ENCODE peak calls at places on chromosomes 3 and 15, in five cellular contexts. L is K562, Y is GM12878, H is A549, M is HepG2. G is an unnamed sample.

GRCh38 chr3:155870945-155871745 is 695 bp downstream of the GMPS start:
- DNase-seq in H (peak; percentile 43), Y (no peak), L (peak; percentile 61), M (no peak), G (no peak)

GRCh38 chr3:169150874-169151273 is 512.6 kb downstream of the MECOM start:
- DNase-seq in M (no peak), L (no peak), H (no peak), Y (no peak), G (peak; percentile 3)

GRCh38 chr3:16884084-16884747 is 539 bp upstream of the PLCL2 start:
- DNase-seq in L (peak; percentile 70), H (peak; percentile 69), Y (no peak), M (no peak), G (peak; percentile 6)

GRCh38 chr3:178112134-178112533 is 424.1 kb upstream of the KCNMB2 start:
- DNase-seq in H (no peak), M (no peak), L (peak; percentile 11), Y (no peak), G (no peak)

GRCh38 chr3:41726891-41727290 is 235.0 kb downstream of the ULK4 start:
- DNase-seq in Y (no peak), M (no peak), L (no peak), H (no peak), G (no peak)

GRCh38 chr3:196486263-196486662 is 17.3 kb downstream of the RNF168 start:
- DNase-seq in Y (no peak), L (no peak), M (no peak), H (no peak), G (no peak)

GRCh38 chr15:77430652-77431051 is 10.0 kb downstream of the HMG20A start:
- DNase-seq in H (no peak), M (no peak), Y (no peak), L (no peak), G (no peak)

GRCh38 chr15:68640791-68641331 is 62.1 kb downstream of the CORO2B start:
- DNase-seq in Y (no peak), H (no peak), M (no peak), L (no peak), G (no peak)

GRCh38 chr3:169659858-169660614 is 3.5 kb downstream of the MECOM start:
- DNase-seq in M (no peak), Y (no peak), L (no peak), H (no peak), G (no peak)

GRCh38 chr3:14587733-14588360 is 47.7 kb upstream of the GRIP2 start:
- DNase-seq in L (no peak), M (peak; percentile 55), H (peak; percentile 75), Y (no peak), G (peak; percentile 58)

GRCh38 chr3:38117163-38117716 is 19.7 kb downstream of the ACAA1 start:
- DNase-seq in M (no peak), L (no peak), H (no peak), Y (no peak), G (no peak)

GRCh38 chr3:189914799-189915198 is 205.9 kb downstream of the P3H2 start:
- DNase-seq in M (no peak), Y (no peak), H (peak; percentile 88), L (no peak), G (peak; percentile 96)

GRCh38 chr15:100682468-100682867 is 80.1 kb downstream of the ASB7 start:
- DNase-seq in M (no peak), L (no peak), H (no peak), Y (no peak), G (no peak)

GRCh38 chr3:179146911-179147570 is 1.1 kb upstream of the PIK3CA start:
- DNase-seq in H (peak; percentile 65), Y (peak; percentile 42), M (peak; percentile 74), L (peak; percentile 65), G (peak; percentile 68)

GRCh38 chr3:165983284-165983683 is 146.1 kb upstream of the BCHE start:
- DNase-seq in Y (no peak), L (no peak), M (no peak), H (no peak), G (no peak)

GRCh38 chr3:104133004-104133403 is 1233.7 kb upstream of the ALCAM start:
- DNase-seq in Y (no peak), L (no peak), H (no peak), M (no peak), G (no peak)

GRCh38 chr3:124383846-124384483 is 346.3 kb upstream of the UMPS start:
- DNase-seq in Y (no peak), H (no peak), M (no peak), L (no peak), G (no peak)

GRCh38 chr15:72098076-72098475 is 19.9 kb downstream of the MYO9A start:
- DNase-seq in Y (no peak), H (no peak), M (no peak), L (no peak), G (no peak)

GRCh38 chr3:118501152-118501551 is 533.5 kb downstream of the IGSF11 start:
- DNase-seq in Y (no peak), H (peak; percentile 27), M (peak; percentile 28), L (no peak), G (no peak)

GRCh38 chr15:36917411-36918267 is 182.7 kb downstream of the MEIS2 start:
- DNase-seq in Y (no peak), L (no peak), H (no peak), M (no peak), G (no peak)

DNA sequence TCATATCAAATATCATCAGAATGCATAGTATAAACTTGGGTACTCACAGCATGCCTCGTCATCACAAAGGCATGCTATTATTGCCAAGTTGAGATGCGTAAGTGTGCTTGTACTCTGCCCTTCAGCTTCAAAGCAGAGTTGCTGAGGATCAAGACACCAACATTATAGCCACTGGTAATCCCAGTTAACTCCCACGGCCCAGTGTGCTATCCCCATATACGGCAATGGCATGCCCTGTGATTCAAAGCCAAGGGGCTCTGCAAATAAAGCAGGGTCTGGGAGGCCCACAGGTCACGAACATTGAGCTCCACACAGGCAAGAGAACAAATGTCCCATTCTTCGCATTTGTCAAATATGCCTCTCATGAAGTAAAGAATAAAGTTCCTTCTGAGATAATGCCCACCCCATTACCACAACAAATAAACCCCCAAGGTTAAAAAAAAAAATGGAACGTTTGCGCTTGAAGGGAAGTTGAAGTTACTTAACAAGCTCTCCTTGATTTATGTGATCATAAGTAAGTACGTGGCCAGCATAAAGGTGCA is 298.1 kb upstream of the NECTIN3 start:
- DNase-seq in L (no peak), Y (no peak), H (peak; percentile 81), M (peak; percentile 99), G (peak; percentile 98)
- H3K4me3 ChIP-seq in L (no peak overlapping the region), Y (no peak overlapping the region), H (no peak overlapping the region), M (peak overlapping the region; percentile 23), G (no peak overlapping the region)

DNA sequence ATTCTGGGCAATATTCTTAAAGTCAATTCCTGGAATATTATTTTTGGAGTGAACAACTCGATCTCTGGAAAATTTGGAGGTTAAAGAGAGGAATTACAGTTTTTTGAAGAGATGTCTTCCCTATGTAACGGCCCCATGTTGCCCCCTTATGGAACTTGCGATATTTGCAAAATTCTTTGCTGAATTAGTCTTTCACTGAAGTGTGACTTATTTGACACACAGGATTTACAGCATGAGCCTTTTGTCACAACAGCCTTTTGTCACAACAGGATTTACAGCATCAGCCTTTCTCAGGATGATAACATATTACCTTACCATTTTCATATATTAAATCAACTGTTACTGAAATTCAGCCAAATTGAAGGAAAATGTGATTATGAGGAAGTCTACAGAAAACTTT is 37.8 kb upstream of the SPTSSB start:
- DNase-seq in L (peak; percentile 14), Y (no peak), M (peak; percentile 55), H (peak; percentile 58), G (peak; percentile 23)
- TF ChIP-seq BHLHE40 in L (no peak), Y (no peak), M (no peak), H (no peak), G (no peak)

GRCh38 chr15:74531144-74531811 is 9.7 kb upstream of the ARID3B start:
- DNase-seq in Y (no peak), H (no peak), M (peak; percentile 71), L (no peak), G (peak; percentile 99)
- H3K4me3 ChIP-seq in Y (no peak overlapping the region), H (no peak overlapping the region), M (no peak overlapping the region), L (no peak overlapping the region), G (no peak overlapping the region)

GRCh38 chr3:79410136-79410535 is 357.7 kb downstream of the ROBO1 start:
- DNase-seq in H (no peak), Y (no peak), M (no peak), L (no peak), G (no peak)
- TF ChIP-seq BHLHE40 in H (no peak), Y (no peak), M (no peak), L (no peak), G (no peak)

GRCh38 chr15:62150445-62150844 is 14.6 kb downstream of the C2CD4B start:
- DNase-seq in M (no peak), L (no peak), H (no peak), Y (no peak), G (no peak)
- H3K4me3 ChIP-seq in M (no peak overlapping the region), L (no peak overlapping the region), H (no peak overlapping the region), Y (no peak overlapping the region), G (no peak overlapping the region)

GRCh38 chr15:53447053-53447574 is 312.3 kb downstream of the WDR72 start:
- DNase-seq in H (no peak), M (peak; percentile 55), Y (no peak), L (no peak), G (no peak)

GRCh38 chr15:53447742-53448141 is 311.7 kb downstream of the WDR72 start:
- DNase-seq in M (no peak), Y (no peak), L (no peak), H (no peak), G (no peak)

GRCh38 chr15:53448215-53449001 is 311.1 kb downstream of the WDR72 start:
- DNase-seq in L (no peak), Y (no peak), M (no peak), H (no peak), G (no peak)

GRCh38 chr15:53445531-53445930 is 313.9 kb downstream of the WDR72 start:
- DNase-seq in L (no peak), M (no peak), Y (no peak), H (no peak), G (no peak)

DNA sequence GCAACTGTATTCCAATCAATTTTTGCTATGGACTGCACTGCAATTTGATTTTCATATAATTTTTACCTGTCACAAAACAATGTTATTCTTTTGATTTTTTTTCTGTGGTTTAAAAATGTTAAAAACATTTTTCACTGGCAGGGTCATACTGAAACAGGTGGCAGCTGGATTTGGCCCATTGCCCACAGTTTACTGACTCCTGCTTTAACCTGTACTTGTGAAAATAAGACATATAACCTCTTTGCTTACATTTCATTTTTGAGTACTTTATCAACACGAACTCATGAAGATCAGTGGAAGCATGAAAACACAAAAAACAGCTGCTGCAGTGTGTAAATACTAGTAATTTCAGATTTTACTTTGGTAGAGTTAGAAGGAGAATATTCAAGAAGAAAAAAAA is 313.1 kb downstream of the WDR72 start:
- DNase-seq in L (no peak), Y (no peak), M (no peak), H (no peak), G (no peak)
- TF ChIP-seq BHLHE40 in L (no peak), Y (no peak), M (no peak), H (no peak), G (no peak)